ENCODE peak calls at places on chromosomes 16 and 17, in seven cellular contexts. A is GM23338, Q is PC-3, S is hepatocyte, I is HCT116, W is MM.1S, L is GM23248. O is an unnamed sample.

GRCh38 chr17:70173646-70174045 is 4.3 kb downstream of the KCNJ2 start:
- DNase-seq in A (no peak), Q (no peak), S (peak; percentile 13), I (no peak), W (no peak), L (no peak), O (no peak)

GRCh38 chr16:67531247-67531646 is 2.6 kb downstream of the RIPOR1 start:
- DNase-seq in A (no peak), Q (no peak), S (no peak), I (no peak), W (no peak), L (no peak), O (no peak)

GRCh38 chr16:17225551-17225950 is 245.2 kb downstream of the XYLT1 start:
- DNase-seq in A (no peak), Q (no peak), S (no peak), I (no peak), W (no peak), L (peak; percentile 77), O (no peak)

GRCh38 chr17:32806646-32807045 is 70.3 kb downstream of the MYO1D start:
- DNase-seq in A (no peak), Q (peak; percentile 78), S (no peak), I (no peak), W (no peak), L (no peak), O (no peak)

GRCh38 chr17:22695228-22695619 is 1002.9 kb downstream of the KCNJ18 start:
- DNase-seq in A (no peak), Q (no peak), S (no peak), I (no peak), W (no peak), L (no peak), O (no peak)

GRCh38 chr16:67163903-67164558 is 514 bp upstream of the HSF4 start:
- DNase-seq in A (peak; percentile 59), Q (no peak), S (no peak), I (no peak), W (no peak), L (no peak), O (peak; percentile 48)

GRCh38 chr16:68381363-68381724 is 67.0 kb downstream of the SMPD3 start:
- DNase-seq in A (no peak), Q (no peak), S (no peak), I (no peak), W (no peak), L (no peak), O (no peak)

GRCh38 chr16:31327675-31328225 is 27.2 kb upstream of the ITGAX start:
- DNase-seq in A (peak; percentile 41), Q (no peak), S (no peak), I (no peak), W (no peak), L (no peak), O (no peak)

GRCh38 chr17:80649200-80649644 is 104.6 kb downstream of the RPTOR start:
- DNase-seq in A (no peak), Q (peak; percentile 17), S (no peak), I (no peak), W (no peak), L (peak; percentile 32), O (no peak)

GRCh38 chr17:80649672-80650338 is 105.2 kb downstream of the RPTOR start:
- DNase-seq in A (peak; percentile 88), Q (peak; percentile 64), S (peak; percentile 55), I (peak; percentile 63), W (no peak), L (peak; percentile 99), O (peak; percentile 79)

GRCh38 chr17:80645706-80646325 is 101.2 kb downstream of the RPTOR start:
- DNase-seq in A (no peak), Q (peak; percentile 27), S (no peak), I (no peak), W (no peak), L (no peak), O (no peak)

GRCh38 chr17:80646328-80646727 is 101.7 kb downstream of the RPTOR start:
- DNase-seq in A (no peak), Q (no peak), S (no peak), I (no peak), W (no peak), L (no peak), O (no peak)

GRCh38 chr17:80647746-80648145 is 103.1 kb downstream of the RPTOR start:
- DNase-seq in A (no peak), Q (peak; percentile 79), S (no peak), I (no peak), W (no peak), L (peak; percentile 91), O (no peak)
- TF ChIP-seq EZH2phosphoT487 in A (no peak), Q (no peak), S (no peak), I (no peak), W (no peak), L (no peak), O (no peak)

GRCh38 chr16:27818231-27818630 is 245.3 kb downstream of the GSG1L start:
- DNase-seq in A (no peak), Q (no peak), S (no peak), I (no peak), W (no peak), L (no peak), O (no peak)
- TF ChIP-seq EZH2 in A (no peak), Q (no peak), S (no peak), I (no peak), W (no peak), L (no peak), O (no peak)

GRCh38 chr16:48385272-48385953 is at the start of gene SIAH1:
- DNase-seq in A (peak; percentile 89), Q (peak; percentile 73), S (peak; percentile 95), I (no peak), W (peak; percentile 82), L (peak; percentile 96), O (peak; percentile 95)

GRCh38 chr16:48384305-48384981 is 770 bp downstream of the SIAH1 start:
- DNase-seq in A (peak; percentile 66), Q (peak; percentile 24), S (peak; percentile 81), I (no peak), W (peak; percentile 38), L (peak; percentile 76), O (peak; percentile 91)

GRCh38 chr16:48383877-48384304 is 1.3 kb downstream of the SIAH1 start:
- DNase-seq in A (peak; percentile 35), Q (peak; percentile 37), S (peak; percentile 47), I (no peak), W (peak; percentile 43), L (peak; percentile 49), O (no peak)

GRCh38 chr16:48384982-48385271 is 286 bp downstream of the SIAH1 start:
- DNase-seq in A (peak; percentile 54), Q (no peak), S (no peak), I (no peak), W (no peak), L (no peak), O (no peak)

GRCh38 chr16:48386559-48387312 is 1.5 kb upstream of the SIAH1 start:
- DNase-seq in A (no peak), Q (no peak), S (no peak), I (no peak), W (no peak), L (no peak), O (no peak)
- H3K27ac ChIP-seq in A (peak overlapping the region; percentile 99), Q (no peak overlapping the region), S (peak overlapping the region; percentile 100), I (no peak overlapping the region), W (no peak overlapping the region), L (no peak overlapping the region), O (no peak overlapping the region)

GRCh38 chr16:12063435-12063834 is 86.9 kb downstream of the SNX29 start:
- DNase-seq in A (no peak), Q (no peak), S (no peak), I (no peak), W (no peak), L (no peak), O (no peak)
- TF ChIP-seq EZH2phosphoT487 in A (no peak), Q (no peak), S (no peak), I (no peak), W (no peak), L (no peak), O (no peak)

GRCh38 chr16:58472266-58472665 is 27.7 kb upstream of the NDRG4 start:
- DNase-seq in A (no peak), Q (no peak), S (no peak), I (no peak), W (no peak), L (no peak), O (no peak)
- TF ChIP-seq EZH2 in A (no peak), Q (no peak), S (no peak), I (no peak), W (no peak), L (no peak), O (no peak)